ENCODE peak calls at places on chromosome 11, in five cellular contexts. C, N, M, F and D are unnamed samples.

GRCh38 chr11:129950319-129951034 is 52.2 kb downstream of the PRDM10 start:
- DNase-seq in C (peak; percentile 65), N (no peak), M (peak; percentile 46), F (peak; percentile 77), D (no peak)

GRCh38 chr11:8871283-8871775 is 39.7 kb upstream of the AKIP1 start:
- DNase-seq in C (peak; percentile 94), M (no peak), F (peak; percentile 72), N (peak; percentile 16), D (peak; percentile 73)

GRCh38 chr11:125835748-125836147 is 2.6 kb downstream of the PATE4 start:
- DNase-seq in F (no peak), C (no peak), M (no peak), N (no peak), D (no peak)

GRCh38 chr11:77201991-77202841 is 74.2 kb downstream of the MYO7A start:
- DNase-seq in F (no peak), M (no peak), N (no peak), C (no peak), D (no peak)

GRCh38 chr11:106304274-106304673 is 226.8 kb downstream of the AASDHPPT start:
- DNase-seq in F (no peak), N (no peak), C (peak; percentile 66), M (no peak), D (no peak)

GRCh38 chr11:106514706-106515105 is 437.2 kb downstream of the AASDHPPT start:
- DNase-seq in N (no peak), M (no peak), C (no peak), F (no peak), D (no peak)

GRCh38 chr11:79335681-79336080 is 105.1 kb downstream of the TENM4 start:
- DNase-seq in C (no peak), M (no peak), N (no peak), F (no peak), D (no peak)

GRCh38 chr11:83087035-83087434 is 15.3 kb upstream of the RAB30 start:
- DNase-seq in C (no peak), F (peak; percentile 28), N (no peak), M (no peak), D (peak; percentile 43)

GRCh38 chr11:47987781-47988180 is 7.4 kb downstream of the PTPRJ start:
- DNase-seq in C (no peak), N (no peak), F (no peak), M (no peak), D (no peak)

GRCh38 chr11:102007567-102008437 is 39.4 kb upstream of the CFAP300 start:
- DNase-seq in F (peak; percentile 78), M (peak; percentile 15), N (peak; percentile 57), C (peak; percentile 66), D (peak; percentile 95)

GRCh38 chr11:111387318-111387863 is 8.3 kb upstream of the POU2AF1 start:
- DNase-seq in N (no peak), C (no peak), M (no peak), F (no peak), D (no peak)

GRCh38 chr11:13388741-13389140 is 74.3 kb downstream of the BTBD10 start:
- DNase-seq in N (no peak), M (no peak), C (no peak), F (no peak), D (no peak)

GRCh38 chr11:1834791-1835670 is at the start of gene SYT8:
- DNase-seq in N (no peak), F (no peak), M (no peak), C (no peak), D (no peak)

GRCh38 chr11:56783448-56784041 is 35.0 kb upstream of the OR9G4 start:
- DNase-seq in F (peak; percentile 36), N (peak; percentile 52), M (peak; percentile 15), C (peak; percentile 54), D (peak; percentile 79)

GRCh38 chr11:124798991-124799383 is 1.2 kb downstream of the MSANTD2 start:
- DNase-seq in N (no peak), M (no peak), C (peak; percentile 77), F (peak; percentile 58), D (no peak)

GRCh38 chr11:72084960-72085359 is 4.3 kb downstream of the LRRC51 start:
- DNase-seq in F (no peak), M (no peak), C (no peak), N (no peak), D (no peak)

GRCh38 chr11:79493555-79494171 is 52.8 kb upstream of the TENM4 start:
- DNase-seq in M (peak; percentile 74), N (peak; percentile 19), C (peak; percentile 62), F (peak; percentile 40), D (peak; percentile 68)

GRCh38 chr11:112113539-112114457 is 27.1 kb downstream of the SDHD start:
- DNase-seq in N (peak; percentile 49), F (peak; percentile 39), M (peak; percentile 53), C (peak; percentile 69), D (peak; percentile 31)

GRCh38 chr11:17735823-17736772 is 1.5 kb downstream of the KCNC1 start:
- DNase-seq in C (no peak), F (no peak), N (no peak), M (no peak), D (no peak)

GRCh38 chr11:17383466-17383865 is 5.0 kb downstream of the KCNJ11 start:
- DNase-seq in F (no peak), C (peak; percentile 45), M (no peak), N (no peak), D (no peak)

GRCh38 chr11:35305670-35306382 is 113.5 kb downstream of the SLC1A2 start:
- DNase-seq in C (peak; percentile 56), F (peak; percentile 17), M (peak; percentile 63), N (peak; percentile 13), D (peak; percentile 30)

GRCh38 chr11:14422052-14422813 is 63.2 kb upstream of the RRAS2 start:
- DNase-seq in N (peak; percentile 45), C (peak; percentile 100), F (peak; percentile 98), M (peak; percentile 69), D (peak; percentile 85)

GRCh38 chr11:65663634-65664200 is 1.0 kb upstream of the RELA start:
- DNase-seq in C (peak; percentile 52), N (no peak), F (peak; percentile 63), M (peak; percentile 50), D (no peak)

GRCh38 chr11:13669544-13670488 is 1.3 kb downstream of the FAR1 start:
- DNase-seq in C (no peak), M (no peak), N (no peak), F (no peak), D (no peak)

GRCh38 chr11:111001091-111001430 is 244.5 kb upstream of the POU2AF2 start:
- DNase-seq in C (peak; percentile 14), N (no peak), F (no peak), M (no peak), D (no peak)

GRCh38 chr11:7449196-7449840 is 36.0 kb upstream of the OLFML1 start:
- DNase-seq in N (no peak), M (no peak), C (no peak), F (no peak), D (no peak)

GRCh38 chr11:115321602-115322289 is 182.5 kb downstream of the CADM1 start:
- DNase-seq in N (no peak), F (no peak), M (no peak), C (peak; percentile 52), D (no peak)

GRCh38 chr11:128279861-128280260 is 307.5 kb downstream of the ETS1 start:
- DNase-seq in N (no peak), C (peak; percentile 35), M (no peak), F (no peak), D (no peak)

GRCh38 chr11:108522318-108522717 is 24.1 kb upstream of the POGLUT3 start:
- DNase-seq in N (no peak), C (no peak), F (no peak), M (no peak), D (no peak)

GRCh38 chr11:65574963-65575567 is 788 bp upstream of the EHBP1L1 start:
- DNase-seq in M (peak; percentile 88), N (no peak), F (peak; percentile 46), C (no peak), D (no peak)

GRCh38 chr11:11856638-11857037 is 14.9 kb downstream of the USP47 start:
- DNase-seq in N (no peak), C (no peak), F (no peak), M (no peak), D (no peak)

GRCh38 chr11:11789735-11790369 is 51.9 kb upstream of the USP47 start:
- DNase-seq in N (no peak), M (peak; percentile 39), C (peak; percentile 40), F (peak; percentile 16), D (peak; percentile 34)

GRCh38 chr11:8206251-8207079 is 37.6 kb upstream of the RIC3 start:
- DNase-seq in M (peak; percentile 87), N (no peak), C (no peak), F (peak; percentile 95), D (no peak)

DNA sequence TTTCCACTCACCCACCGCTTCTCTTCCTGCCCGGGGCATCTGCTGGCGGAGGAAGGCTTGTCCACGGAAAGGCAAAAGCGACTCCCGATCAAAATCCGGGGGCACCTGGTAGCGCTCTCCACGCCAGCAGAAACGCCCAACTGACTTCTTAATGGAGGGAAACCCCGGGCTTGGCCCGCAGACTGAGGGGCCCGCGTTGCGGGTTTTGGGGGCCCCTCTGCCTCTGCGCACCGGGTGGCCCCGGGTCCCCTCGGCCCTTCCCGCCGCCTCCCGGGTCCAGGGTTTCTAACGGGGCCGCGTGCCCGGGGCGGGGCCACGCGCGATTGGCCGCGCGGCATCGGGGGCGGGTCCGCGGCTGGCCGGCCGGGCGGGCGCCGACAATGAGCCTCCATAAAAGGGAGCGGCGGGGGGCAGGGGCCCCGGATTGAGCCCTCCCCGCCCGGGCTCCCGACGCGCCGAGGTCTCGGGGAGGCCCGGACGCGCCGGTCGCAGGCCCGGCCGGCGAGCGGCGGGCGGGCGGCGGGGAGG is at the start of gene SPINDOC:
- DNase-seq in M (peak; percentile 96), C (peak; percentile 47), N (no peak), F (peak; percentile 61), D (peak; percentile 60)
- TF ChIP-seq POLR2A in M (peak; percentile 59), C (peak; percentile 83), N (peak; percentile 61), F (peak; percentile 78), D (peak; percentile 55)

GRCh38 chr11:122731500-122731913 is 76.0 kb downstream of the UBASH3B start:
- DNase-seq in F (no peak), C (peak; percentile 97), M (no peak), N (no peak), D (peak; percentile 79)
- H3K4me2 ChIP-seq in F (no peak overlapping the region), C (peak overlapping the region; percentile 24), M (no peak overlapping the region), N (no peak overlapping the region), D (peak overlapping the region; percentile 64)

GRCh38 chr11:43404836-43405479 is 46.2 kb downstream of the TTC17 start:
- DNase-seq in N (no peak), C (no peak), F (no peak), M (no peak), D (no peak)

GRCh38 chr11:43404406-43404805 is 45.7 kb downstream of the TTC17 start:
- DNase-seq in M (no peak), F (no peak), C (no peak), N (no peak), D (no peak)

GRCh38 chr11:43408277-43408676 is 49.6 kb downstream of the TTC17 start:
- DNase-seq in F (no peak), C (no peak), N (no peak), M (no peak), D (no peak)

DNA sequence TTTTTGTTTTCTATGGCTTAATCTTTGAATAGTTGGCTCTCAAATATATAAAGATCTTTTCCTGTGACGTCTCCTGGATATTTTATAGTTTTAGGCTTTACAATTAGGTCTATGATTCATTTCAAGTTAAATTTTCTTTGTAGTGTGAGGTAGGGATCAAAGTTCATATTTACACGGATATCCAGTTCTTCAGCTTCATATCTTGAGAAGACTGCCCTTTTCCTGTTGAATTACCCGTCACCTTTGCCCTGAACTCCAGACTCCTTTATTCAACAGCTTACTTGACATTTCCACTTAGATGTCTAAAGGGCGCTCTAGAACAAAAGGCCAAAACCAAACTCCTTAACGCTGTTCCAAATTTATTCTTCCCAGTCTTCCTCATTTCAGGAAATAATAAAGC is 51.7 kb downstream of the TTC17 start:
- DNase-seq in M (no peak), N (no peak), F (peak; percentile 79), C (no peak), D (no peak)
- TF ChIP-seq POLR2A in M (no peak), N (no peak), F (no peak), C (no peak), D (no peak)

GRCh38 chr11:58837707-58838388 is 6.7 kb downstream of the GLYATL2 start:
- DNase-seq in F (no peak), M (no peak), C (no peak), N (no peak), D (no peak)
- H3K4me2 ChIP-seq in F (no peak overlapping the region), M (no peak overlapping the region), C (no peak overlapping the region), N (no peak overlapping the region), D (no peak overlapping the region)